ENCODE peak calls at places on chromosomes 2 and 18, in five cellular contexts. B, N, X, U and Z are unnamed samples.
A peak's percentile ranks its signal among the peaks of the same experiment; 100 is the strongest.

GRCh38 chr18:60232541-60232940 is 140.0 kb downstream of the MC4R start:
- DNase-seq in B (no peak), N (peak; percentile 97), X (no peak), U (peak; percentile 5), Z (peak; percentile 54)

GRCh38 chr2:239177325-239177724 is 223.5 kb downstream of the HDAC4 start:
- DNase-seq in B (no peak), N (no peak), X (no peak), U (no peak), Z (no peak)

GRCh38 chr18:49617329-49617695 is 55.5 kb downstream of the LIPG start:
- DNase-seq in B (no peak), N (peak; percentile 25), X (no peak), U (no peak), Z (no peak)

GRCh38 chr2:42510930-42511271 is 17.1 kb upstream of the KCNG3 start:
- DNase-seq in B (no peak), N (no peak), X (no peak), U (no peak), Z (no peak)

GRCh38 chr2:138432971-138433370 is 68.6 kb upstream of the SPOPL start:
- DNase-seq in B (no peak), N (peak; percentile 80), X (no peak), U (no peak), Z (peak; percentile 25)

GRCh38 chr2:172428841-172429173 is 1.4 kb downstream of the ITGA6 start:
- DNase-seq in B (no peak), N (no peak), X (no peak), U (no peak), Z (no peak)

GRCh38 chr2:127807678-127808353 is 3.2 kb downstream of the WDR33 start:
- DNase-seq in B (no peak), N (no peak), X (no peak), U (no peak), Z (peak; percentile 8)

GRCh38 chr2:229980440-229981184 is 58.3 kb downstream of the FBXO36 start:
- DNase-seq in B (no peak), N (peak; percentile 89), X (no peak), U (no peak), Z (peak; percentile 88)

GRCh38 chr2:102337481-102338386 is 17.9 kb upstream of the IL18R1 start:
- DNase-seq in B (no peak), N (peak; percentile 53), X (no peak), U (no peak), Z (peak; percentile 44)

GRCh38 chr2:200324362-200324761 is 17.9 kb downstream of the SPATS2L start:
- DNase-seq in B (no peak), N (no peak), X (no peak), U (no peak), Z (no peak)

GRCh38 chr18:9961031-9961430 is 47.2 kb downstream of the VAPA start:
- DNase-seq in B (no peak), N (no peak), X (no peak), U (no peak), Z (peak; percentile 62)

GRCh38 chr2:231685349-231686191 is 22.8 kb upstream of the PTMA start:
- DNase-seq in B (peak; percentile 39), N (no peak), X (no peak), U (no peak), Z (no peak)

GRCh38 chr2:98020516-98020915 is 24.8 kb upstream of the TMEM131 start:
- DNase-seq in B (no peak), N (no peak), X (no peak), U (no peak), Z (no peak)

GRCh38 chr2:6080837-6081541 is 388.8 kb downstream of the SOX11 start:
- DNase-seq in B (no peak), N (no peak), X (no peak), U (no peak), Z (no peak)

GRCh38 chr2:85511008-85511895 is 27.7 kb upstream of the MAT2A start:
- DNase-seq in B (no peak), N (no peak), X (no peak), U (no peak), Z (no peak)

GRCh38 chr2:10028407-10028987 is 14.9 kb upstream of the KLF11 start:
- DNase-seq in B (no peak), N (no peak), X (no peak), U (no peak), Z (no peak)

GRCh38 chr18:73950116-73950705 is 197.4 kb downstream of the FBXO15 start:
- DNase-seq in B (no peak), N (peak; percentile 25), X (no peak), U (no peak), Z (no peak)

GRCh38 chr2:60581461-60582282 is 28.2 kb upstream of the BCL11A start:
- DNase-seq in B (peak; percentile 70), N (no peak), X (peak; percentile 85), U (peak; percentile 76), Z (peak; percentile 28)

GRCh38 chr2:9102861-9103662 is 99.6 kb upstream of the MBOAT2 start:
- DNase-seq in B (no peak), N (peak; percentile 69), X (no peak), U (no peak), Z (no peak)

GRCh38 chr2:9781252-9781651 is 62.0 kb upstream of the TAF1B start:
- DNase-seq in B (no peak), N (peak; percentile 96), X (peak; percentile 23), U (no peak), Z (no peak)

GRCh38 chr18:7122376-7122775 is 4.8 kb upstream of the LAMA1 start:
- DNase-seq in B (no peak), N (no peak), X (no peak), U (no peak), Z (no peak)

GRCh38 chr2:10835052-10835970 is 22.7 kb upstream of the PDIA6 start:
- DNase-seq in B (peak; percentile 66), N (peak; percentile 30), X (peak; percentile 82), U (peak; percentile 81), Z (no peak)

GRCh38 chr2:174593574-174594203 is 3.9 kb downstream of the WIPF1 start:
- DNase-seq in B (peak; percentile 88), N (no peak), X (no peak), U (no peak), Z (peak; percentile 89)

GRCh38 chr18:11464129-11464528 is 145.3 kb upstream of the SLC35G4 start:
- DNase-seq in B (no peak), N (no peak), X (no peak), U (no peak), Z (no peak)

GRCh38 chr18:11470941-11471340 is 138.5 kb upstream of the SLC35G4 start:
- DNase-seq in B (peak; percentile 69), N (no peak), X (no peak), U (no peak), Z (no peak)

GRCh38 chr18:11468120-11468519 is 141.3 kb upstream of the SLC35G4 start:
- DNase-seq in B (no peak), N (no peak), X (no peak), U (no peak), Z (no peak)
- TF ChIP-seq CTCF in B (no peak), N (no peak), X (no peak), U (no peak), Z (no peak)

DNA sequence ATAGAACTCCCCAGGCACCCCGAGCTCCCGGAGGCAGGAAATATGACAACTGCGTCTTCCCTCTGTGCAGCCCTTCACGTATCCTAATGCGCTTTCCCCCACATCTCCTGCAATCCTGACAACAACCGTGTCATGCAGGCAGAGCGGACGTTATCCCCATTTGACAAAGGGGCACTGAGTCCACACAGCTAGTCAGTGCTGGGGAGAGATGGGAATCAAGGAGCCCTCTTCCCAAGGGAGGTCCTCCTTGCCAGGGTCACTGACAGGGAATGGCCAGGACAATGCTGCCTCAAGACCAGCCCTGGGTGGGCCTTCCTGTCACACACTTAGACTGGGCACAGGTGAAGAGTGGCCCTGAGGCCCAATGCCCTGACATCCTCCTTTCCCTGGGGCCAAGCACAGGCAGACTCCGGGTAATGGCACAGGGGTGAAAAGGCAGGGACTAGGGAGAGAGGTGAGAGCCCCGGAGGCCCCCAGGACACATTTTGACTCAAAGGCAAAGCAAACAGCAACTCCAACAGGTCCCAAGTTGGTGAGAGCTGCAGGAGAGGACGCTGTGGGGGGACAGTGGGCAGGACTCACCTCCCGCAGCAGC is 2.2 kb downstream of the ADCY3 start:
- DNase-seq in B (no peak), N (no peak), X (no peak), U (no peak), Z (no peak)
- H3K4me3 ChIP-seq in B (no peak overlapping the region), N (no peak overlapping the region), X (peak overlapping the region; percentile 69), U (no peak overlapping the region), Z (peak overlapping the region; percentile 13)

DNA sequence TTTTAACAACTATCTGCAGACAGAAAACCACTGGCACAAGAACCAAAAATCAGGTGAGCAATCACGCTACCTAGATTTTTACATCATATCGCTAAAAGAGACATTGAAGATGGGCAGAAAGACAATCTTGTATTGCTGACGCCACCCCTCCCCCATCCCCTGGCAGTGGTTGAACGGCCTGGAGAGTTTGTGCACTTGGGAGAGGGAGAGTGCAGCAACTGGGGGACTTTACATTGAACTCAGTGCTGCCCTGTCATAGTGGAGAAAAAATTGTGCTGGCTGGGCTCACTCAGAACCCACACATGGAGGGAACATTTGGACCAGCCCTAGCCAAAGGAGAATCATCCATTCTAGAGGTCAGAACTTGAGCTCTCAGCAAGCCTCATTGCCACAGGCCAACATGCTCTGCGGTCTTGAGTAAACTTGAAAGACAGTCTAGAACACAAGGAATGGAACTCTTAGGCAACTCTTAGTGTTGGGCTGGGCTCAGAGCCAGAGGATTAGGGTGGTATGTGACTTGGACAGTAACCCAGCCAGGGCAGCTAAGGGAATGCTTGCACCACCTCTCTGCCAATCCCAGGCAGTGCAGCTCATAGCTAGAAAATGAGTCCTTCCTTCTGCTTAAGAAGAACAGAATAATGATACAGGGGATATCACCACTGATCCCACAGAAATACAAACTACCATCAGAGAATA is 220.0 kb upstream of the CYP26B1 start:
- DNase-seq in B (no peak), N (peak; percentile 99), X (peak; percentile 58), U (peak; percentile 51), Z (peak; percentile 91)
- TF ChIP-seq CTCF in B (no peak), N (peak; percentile 83), X (peak; percentile 7), U (peak; percentile 50), Z (peak; percentile 56)

GRCh38 chr18:31205273-31205672 is 42.6 kb upstream of the DSC1 start:
- DNase-seq in B (no peak), N (peak; percentile 32), X (no peak), U (no peak), Z (no peak)
- H3K4me3 ChIP-seq in B (no peak overlapping the region), N (no peak overlapping the region), X (no peak overlapping the region), U (no peak overlapping the region), Z (no peak overlapping the region)

DNA sequence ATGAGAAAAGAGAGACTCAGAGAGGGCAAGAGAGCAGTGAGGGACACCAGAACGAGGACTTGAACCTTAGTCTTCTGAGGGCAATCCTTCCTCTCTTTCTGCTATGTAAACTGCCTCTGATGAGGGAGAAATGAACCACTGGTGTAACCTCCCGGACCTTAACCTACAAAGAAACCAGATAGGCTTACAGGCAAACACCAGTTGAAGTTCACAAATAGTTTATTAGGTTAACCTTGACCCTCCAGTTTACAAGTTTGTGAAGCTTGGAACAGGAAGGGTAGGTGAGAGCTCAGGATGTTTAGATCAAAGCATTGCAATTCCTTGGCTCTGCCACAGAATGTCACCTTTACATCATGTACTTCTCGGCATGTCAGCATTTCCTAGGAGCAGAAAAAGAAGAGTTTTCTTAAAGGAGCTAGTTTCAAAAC is 486.4 kb upstream of the SPRED2 start:
- DNase-seq in B (no peak), N (peak; percentile 15), X (no peak), U (no peak), Z (no peak)
- TF ChIP-seq CTCF in B (peak; percentile 41), N (peak; percentile 12), X (no peak), U (no peak), Z (no peak)

DNA sequence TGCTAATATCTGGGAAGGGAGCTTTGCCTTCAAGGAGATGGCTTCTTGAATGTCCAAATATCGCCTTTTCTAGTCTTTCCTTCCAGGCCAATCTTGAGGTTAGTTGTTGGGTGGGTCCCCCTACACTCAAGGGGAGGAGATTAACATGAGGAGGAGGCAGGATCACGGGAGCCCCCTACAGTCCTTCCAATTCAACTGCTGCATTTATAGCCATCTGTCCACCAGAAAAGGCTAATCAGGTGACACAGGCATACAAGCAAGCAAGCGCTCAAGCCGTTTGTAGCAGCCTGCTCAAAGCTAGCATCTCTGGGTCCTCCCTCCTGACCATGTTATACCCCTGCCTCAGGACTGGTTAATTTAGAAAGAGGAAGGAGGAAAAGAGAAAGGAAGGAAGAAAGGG is 87.6 kb downstream of the MRPS9 start:
- DNase-seq in B (no peak), N (no peak), X (no peak), U (no peak), Z (no peak)
- H3K4me3 ChIP-seq in B (no peak overlapping the region), N (no peak overlapping the region), X (no peak overlapping the region), U (no peak overlapping the region), Z (no peak overlapping the region)